ENCODE peak calls at places on chromosomes 16 and 17, in four cellular contexts. H, D, J and T are unnamed samples.

GRCh38 chr16:19883296-19883951 is 1.2 kb downstream of the GPRC5B start:
- DNase-seq in D (no peak), H (no peak), J (peak; percentile 56), T (no peak)

GRCh38 chr17:77329741-77330531 is 189.2 kb downstream of the SEC14L1 start:
- DNase-seq in D (no peak), H (no peak), J (no peak), T (no peak)

GRCh38 chr16:3576211-3576610 is 992 bp downstream of the NLRC3 start:
- DNase-seq in D (no peak), H (no peak), J (no peak), T (no peak)

GRCh38 chr17:57406981-57407286 is 150.6 kb downstream of the MSI2 start:
- DNase-seq in D (no peak), J (no peak), H (no peak), T (no peak)

GRCh38 chr17:35051579-35052239 is 11.8 kb downstream of the RFFL start:
- DNase-seq in D (no peak), J (no peak), H (no peak), T (peak; percentile 78)

GRCh38 chr17:3576970-3577369 is 19.4 kb upstream of the TRPV3 start:
- DNase-seq in H (no peak), D (no peak), J (no peak), T (no peak)

GRCh38 chr17:681738-682137 is 32.9 kb downstream of the VPS53 start:
- DNase-seq in J (no peak), D (no peak), H (no peak), T (no peak)

GRCh38 chr16:87956169-87956770 is 5.0 kb downstream of the BANP start:
- DNase-seq in J (peak; percentile 38), D (no peak), H (no peak), T (no peak)

GRCh38 chr17:43014946-43015519 is 7.2 kb downstream of the VAT1 start:
- DNase-seq in D (no peak), H (no peak), J (no peak), T (no peak)

GRCh38 chr17:48002920-48003685 is 32.2 kb downstream of the CDK5RAP3 start:
- DNase-seq in H (no peak), J (no peak), D (no peak), T (no peak)

GRCh38 chr17:40848583-40849235 is 18.3 kb downstream of the KRT12 start:
- DNase-seq in J (no peak), D (no peak), H (no peak), T (no peak)

GRCh38 chr16:72195609-72196008 is 23.7 kb upstream of the PMFBP1 start:
- DNase-seq in D (no peak), J (no peak), H (no peak), T (no peak)

GRCh38 chr16:4775005-4775404 is 8.0 kb upstream of the ZNF500 start:
- DNase-seq in J (no peak), H (no peak), D (no peak), T (no peak)

GRCh38 chr17:3951003-3951402 is 13.2 kb downstream of the ATP2A3 start:
- DNase-seq in H (no peak), J (no peak), D (no peak), T (no peak)

GRCh38 chr17:2940352-2940751 is 123.1 kb downstream of the OR1D5 start:
- DNase-seq in H (no peak), J (no peak), D (no peak), T (no peak)

GRCh38 chr17:66547170-66547865 is 244.9 kb downstream of the PRKCA start:
- DNase-seq in J (no peak), D (no peak), H (no peak), T (peak; percentile 58)

GRCh38 chr17:16662936-16663335 is 9.3 kb upstream of the ZNF624 start:
- DNase-seq in H (no peak), J (no peak), D (no peak), T (no peak)

DNA sequence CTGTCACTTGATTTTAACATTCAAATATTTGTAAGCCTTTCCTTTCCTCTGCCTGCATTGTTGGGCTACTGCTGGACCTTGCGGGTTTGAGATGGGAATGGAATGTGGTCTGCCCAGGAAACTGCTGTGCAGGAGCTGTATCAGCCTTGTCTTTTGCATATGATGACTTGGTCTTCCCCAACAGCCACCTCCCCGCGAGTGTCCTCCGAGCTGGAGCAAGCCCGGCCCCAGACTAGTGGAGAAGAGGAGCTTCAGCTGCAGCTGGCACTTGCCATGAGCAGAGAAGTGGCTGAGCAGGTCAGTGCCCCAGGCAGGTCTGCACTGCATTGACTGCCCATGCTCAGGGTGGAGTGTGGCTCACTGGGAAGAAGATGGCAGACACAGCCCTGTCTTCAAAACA is 52.8 kb downstream of the B9D1 start:
- DNase-seq in H (no peak), D (no peak), J (no peak), T (no peak)
- TF ChIP-seq TCF7L2 in H (no peak), D (no peak), J (no peak), T (no peak)

DNA sequence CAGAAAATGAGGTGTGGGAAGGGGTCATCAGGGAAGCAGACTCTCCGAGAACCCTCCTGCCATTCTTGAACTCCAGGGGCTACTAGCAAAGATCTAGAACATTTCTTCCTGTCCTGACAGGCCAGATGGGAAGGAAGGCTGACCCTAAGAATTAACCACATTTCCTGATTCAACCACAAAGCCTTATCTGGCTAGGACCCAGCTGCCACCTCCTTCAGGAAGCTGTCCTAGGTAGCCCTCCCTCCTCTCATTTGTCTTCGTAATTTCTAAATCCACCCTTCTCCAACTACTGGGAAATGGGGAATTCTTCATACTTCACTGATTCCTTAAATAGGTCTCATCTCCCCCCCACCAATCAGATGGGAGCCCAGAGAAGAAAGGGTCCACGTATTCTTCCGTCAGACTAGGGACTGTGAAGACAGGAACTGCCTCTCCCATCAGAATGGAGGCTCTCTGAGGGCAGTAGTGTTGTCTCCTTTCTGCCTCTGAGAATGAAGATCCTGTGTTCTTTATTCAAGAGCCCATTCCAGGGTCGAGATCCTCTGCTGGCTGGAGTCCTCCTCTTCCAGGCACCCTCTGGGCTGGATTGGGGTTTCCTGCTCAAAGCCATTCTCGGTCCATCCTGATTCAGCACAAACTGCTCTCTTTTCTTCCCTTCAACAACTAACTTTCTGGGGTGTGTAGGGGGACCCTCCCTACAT is 2.1 kb downstream of the SAMD14 start:
- DNase-seq in H (no peak), D (no peak), J (no peak), T (no peak)
- TF ChIP-seq TCF7L2 in H (no peak), D (no peak), J (no peak), T (no peak)

GRCh38 chr16:11240636-11241473 is 15.1 kb downstream of the SOCS1 start:
- DNase-seq in J (no peak), D (no peak), H (no peak), T (no peak)
- TF ChIP-seq TCF7L2 in J (no peak), D (no peak), H (no peak), T (no peak)

GRCh38 chr17:81516439-81516838 is 3.8 kb upstream of the ACTG1 start:
- DNase-seq in J (no peak), D (no peak), H (no peak), T (no peak)
- TF ChIP-seq TCF7L2 in J (no peak), D (no peak), H (no peak), T (no peak)

GRCh38 chr17:45143767-45144198 is 4.5 kb upstream of the HEXIM1 start:
- DNase-seq in J (no peak), D (no peak), H (no peak), T (no peak)
- TF ChIP-seq TCF7L2 in J (no peak), D (no peak), H (no peak), T (no peak)